ENCODE peak calls at places on chromosomes 16 and 17, in six cellular contexts. Q is epithelial cell of esophagus, J is colonic mucosa, E is PC-3, O is MV-4-11, B is AG08396. U is an unnamed sample.

GRCh38 chr16:12158428-12158827 is 181.9 kb downstream of the SNX29 start:
- DNase-seq in Q (peak; percentile 72), J (no peak), E (peak; percentile 85), O (no peak), B (no peak), U (peak; percentile 23)

GRCh38 chr17:66073384-66073783 is 118.5 kb downstream of the CEP112 start:
- DNase-seq in Q (no peak), J (no peak), E (no peak), O (no peak), B (no peak), U (no peak)

GRCh38 chr16:11016993-11017392 is 72.6 kb downstream of the CLEC16A start:
- DNase-seq in Q (peak; percentile 92), J (peak; percentile 87), E (peak; percentile 67), O (no peak), B (peak; percentile 53), U (peak; percentile 22)

GRCh38 chr16:86026136-86026905 is 127.4 kb downstream of the IRF8 start:
- DNase-seq in Q (no peak), J (peak; percentile 75), E (no peak), O (no peak), B (no peak), U (no peak)

GRCh38 chr17:65022751-65023421 is 33.7 kb downstream of the GNA13 start:
- DNase-seq in Q (peak; percentile 97), J (no peak), E (peak; percentile 97), O (no peak), B (no peak), U (peak; percentile 69)

GRCh38 chr16:77133706-77134105 is 57.3 kb upstream of the MON1B start:
- DNase-seq in Q (no peak), J (no peak), E (no peak), O (no peak), B (no peak), U (no peak)

GRCh38 chr17:34313164-34313563 is 6.1 kb upstream of the CCL8 start:
- DNase-seq in Q (peak; percentile 6), J (no peak), E (no peak), O (no peak), B (no peak), U (no peak)

GRCh38 chr16:752008-752315 is 8.6 kb upstream of the MSLN start:
- DNase-seq in Q (no peak), J (no peak), E (no peak), O (no peak), B (no peak), U (no peak)

GRCh38 chr16:74896389-74897370 is 88.2 kb downstream of the WDR59 start:
- DNase-seq in Q (peak; percentile 87), J (no peak), E (peak; percentile 76), O (no peak), B (peak; percentile 68), U (peak; percentile 80)

GRCh38 chr16:89924298-89924924 is 1.3 kb downstream of the TUBB3 start:
- DNase-seq in Q (peak; percentile 44), J (no peak), E (no peak), O (peak; percentile 38), B (peak; percentile 64), U (peak; percentile 58)

GRCh38 chr16:31331141-31331764 is 23.7 kb upstream of the ITGAX start:
- DNase-seq in Q (no peak), J (no peak), E (no peak), O (no peak), B (peak; percentile 10), U (no peak)

GRCh38 chr16:56425439-56425832 is at the start of gene AMFR:
- DNase-seq in Q (peak; percentile 83), J (peak; percentile 51), E (peak; percentile 82), O (peak; percentile 53), B (peak; percentile 96), U (peak; percentile 93)

GRCh38 chr16:26643519-26643918 is 423.2 kb upstream of the C16orf82 start:
- DNase-seq in Q (no peak), J (no peak), E (no peak), O (no peak), B (no peak), U (no peak)

GRCh38 chr16:68235882-68236803 is at the start of gene ESRP2:
- DNase-seq in Q (peak; percentile 97), J (peak; percentile 91), E (peak; percentile 88), O (no peak), B (no peak), U (peak; percentile 22)

GRCh38 chr17:43467981-43468541 is 15.7 kb upstream of the DHX8 start:
- DNase-seq in Q (peak; percentile 75), J (no peak), E (no peak), O (no peak), B (peak; percentile 57), U (peak; percentile 28)

GRCh38 chr16:57606147-57606846 is 22.1 kb upstream of the ADGRG1 start:
- DNase-seq in Q (no peak), J (no peak), E (no peak), O (no peak), B (no peak), U (no peak)

GRCh38 chr17:82105882-82106696 is 8.1 kb upstream of the FASN start:
- DNase-seq in Q (peak; percentile 88), J (peak; percentile 78), E (peak; percentile 85), O (peak; percentile 85), B (peak; percentile 75), U (peak; percentile 42)

GRCh38 chr16:55464375-55464774 is 14.6 kb upstream of the MMP2 start:
- DNase-seq in Q (no peak), J (no peak), E (no peak), O (no peak), B (no peak), U (no peak)

GRCh38 chr17:5526821-5527598 is 40.6 kb downstream of the MIS12 start:
- DNase-seq in Q (peak; percentile 93), J (peak; percentile 32), E (peak; percentile 85), O (peak; percentile 98), B (peak; percentile 91), U (peak; percentile 96)

GRCh38 chr16:67883872-67884261 is 818 bp upstream of the NRN1L start:
- DNase-seq in Q (peak; percentile 76), J (peak; percentile 64), E (peak; percentile 59), O (peak; percentile 18), B (peak; percentile 81), U (peak; percentile 66)

GRCh38 chr16:88782454-88783390 is 2.3 kb downstream of the PIEZO1 start:
- DNase-seq in Q (peak; percentile 94), J (no peak), E (peak; percentile 86), O (no peak), B (peak; percentile 88), U (peak; percentile 65)

GRCh38 chr16:76910931-76911330 is 280.1 kb upstream of the MON1B start:
- DNase-seq in Q (peak; percentile 70), J (no peak), E (peak; percentile 33), O (no peak), B (no peak), U (peak; percentile 55)

GRCh38 chr17:46809110-46809571 is 9.4 kb downstream of the WNT3 start:
- DNase-seq in Q (no peak), J (no peak), E (no peak), O (no peak), B (no peak), U (no peak)

GRCh38 chr16:14452066-14452465 is 178.0 kb downstream of the PARN start:
- DNase-seq in Q (no peak), J (no peak), E (no peak), O (no peak), B (no peak), U (no peak)

GRCh38 chr17:37179893-37180292 is 195.9 kb upstream of the C17orf78 start:
- DNase-seq in Q (peak; percentile 86), J (no peak), E (peak; percentile 74), O (no peak), B (no peak), U (peak; percentile 30)

GRCh38 chr17:76088041-76088867 is 9.3 kb downstream of the ZACN start:
- DNase-seq in Q (no peak), J (no peak), E (no peak), O (no peak), B (no peak), U (no peak)

GRCh38 chr17:79835470-79835899 is 3.8 kb downstream of the CBX4 start:
- DNase-seq in Q (no peak), J (peak; percentile 32), E (no peak), O (no peak), B (no peak), U (no peak)

GRCh38 chr16:80802902-80803301 is 1.5 kb downstream of the CDYL2 start:
- DNase-seq in Q (no peak), J (no peak), E (no peak), O (no peak), B (no peak), U (no peak)

GRCh38 chr17:13740692-13741091 is 139.0 kb upstream of the HS3ST3A1 start:
- DNase-seq in Q (no peak), J (no peak), E (no peak), O (peak; percentile 12), B (no peak), U (no peak)

GRCh38 chr17:68387485-68387884 is 69.8 kb downstream of the WIPI1 start:
- DNase-seq in Q (no peak), J (no peak), E (no peak), O (no peak), B (no peak), U (no peak)

GRCh38 chr17:34769899-34770298 is 190.5 kb downstream of the TMEM132E start:
- DNase-seq in Q (no peak), J (no peak), E (no peak), O (no peak), B (no peak), U (no peak)

GRCh38 chr17:59427425-59427921 is 96.0 kb downstream of the YPEL2 start:
- DNase-seq in Q (peak; percentile 70), J (no peak), E (peak; percentile 30), O (peak; percentile 65), B (peak; percentile 41), U (peak; percentile 36)

U was measured in ACHN.